ENCODE peak calls at places on chromosomes 5 and 9, in ten cellular contexts. One of them, this sample, is unnamed.

GRCh38 chr5:171855798-171856772 is 70.5 kb downstream of the SMIM23 start:
- DNase-seq in endothelial cell: no peak
- DNase-seq in cardiac muscle cell: no peak
- DNase-seq in GM20000: no peak
- DNase-seq in GM12878: no peak
- DNase-seq in nephron progenitor cell: no peak
- DNase-seq in ovary: no peak
- DNase-seq in mammary epithelial cell: no peak
- DNase-seq in lower lobe of right lung: no peak
- DNase-seq in tibial artery: no peak
- DNase-seq in this sample: no peak

GRCh38 chr5:170920196-170920595 is 58.4 kb downstream of the RANBP17 start:
- DNase-seq in endothelial cell: no peak
- DNase-seq in cardiac muscle cell: no peak
- DNase-seq in GM20000: no peak
- DNase-seq in GM12878: no peak
- DNase-seq in nephron progenitor cell: no peak
- DNase-seq in ovary: no peak
- DNase-seq in mammary epithelial cell: peak
- DNase-seq in lower lobe of right lung: no peak
- DNase-seq in tibial artery: no peak
- DNase-seq in this sample: no peak

GRCh38 chr5:83965431-83965830 is 244.8 kb upstream of the HAPLN1 start:
- DNase-seq in endothelial cell: no peak
- DNase-seq in cardiac muscle cell: no peak
- DNase-seq in GM20000: no peak
- DNase-seq in GM12878: no peak
- DNase-seq in nephron progenitor cell: no peak
- DNase-seq in ovary: no peak
- DNase-seq in mammary epithelial cell: no peak
- DNase-seq in lower lobe of right lung: no peak
- DNase-seq in tibial artery: no peak
- DNase-seq in this sample: no peak

GRCh38 chr5:8012131-8012977 is 143.4 kb downstream of the MTRR start:
- DNase-seq in endothelial cell: no peak
- DNase-seq in cardiac muscle cell: no peak
- DNase-seq in GM20000: no peak
- DNase-seq in GM12878: no peak
- DNase-seq in nephron progenitor cell: no peak
- DNase-seq in ovary: no peak
- DNase-seq in mammary epithelial cell: no peak
- DNase-seq in lower lobe of right lung: no peak
- DNase-seq in tibial artery: no peak
- DNase-seq in this sample: peak

GRCh38 chr5:76376141-76376900 is 26.8 kb upstream of the IQGAP2 start:
- DNase-seq in endothelial cell: no peak
- DNase-seq in cardiac muscle cell: no peak
- DNase-seq in GM20000: no peak
- DNase-seq in GM12878: no peak
- DNase-seq in nephron progenitor cell: no peak
- DNase-seq in ovary: no peak
- DNase-seq in mammary epithelial cell: peak
- DNase-seq in lower lobe of right lung: no peak
- DNase-seq in tibial artery: no peak
- DNase-seq in this sample: no peak

GRCh38 chr9:130927995-130928900 is 10.8 kb downstream of the FIBCD1 start:
- DNase-seq in endothelial cell: no peak
- DNase-seq in cardiac muscle cell: no peak
- DNase-seq in GM20000: peak
- DNase-seq in GM12878: peak
- DNase-seq in nephron progenitor cell: peak
- DNase-seq in ovary: no peak
- DNase-seq in mammary epithelial cell: peak
- DNase-seq in lower lobe of right lung: no peak
- DNase-seq in tibial artery: no peak
- DNase-seq in this sample: peak

GRCh38 chr9:80842383-80842782 is 847.0 kb downstream of the TLE1 start:
- DNase-seq in endothelial cell: no peak
- DNase-seq in cardiac muscle cell: no peak
- DNase-seq in GM20000: no peak
- DNase-seq in GM12878: no peak
- DNase-seq in nephron progenitor cell: no peak
- DNase-seq in ovary: no peak
- DNase-seq in mammary epithelial cell: no peak
- DNase-seq in lower lobe of right lung: no peak
- DNase-seq in tibial artery: no peak
- DNase-seq in this sample: no peak

GRCh38 chr9:132739705-132740310 is 69.5 kb downstream of the GTF3C4 start:
- DNase-seq in endothelial cell: no peak
- DNase-seq in cardiac muscle cell: no peak
- DNase-seq in GM20000: no peak
- DNase-seq in GM12878: no peak
- DNase-seq in nephron progenitor cell: no peak
- DNase-seq in ovary: no peak
- DNase-seq in mammary epithelial cell: no peak
- DNase-seq in lower lobe of right lung: no peak
- DNase-seq in tibial artery: peak
- DNase-seq in this sample: no peak

GRCh38 chr9:135905380-135906282 is 1.7 kb downstream of the CAMSAP1 start:
- DNase-seq in endothelial cell: no peak
- DNase-seq in cardiac muscle cell: no peak
- DNase-seq in GM20000: no peak
- DNase-seq in GM12878: no peak
- DNase-seq in nephron progenitor cell: no peak
- DNase-seq in ovary: peak
- DNase-seq in mammary epithelial cell: peak
- DNase-seq in lower lobe of right lung: peak
- DNase-seq in tibial artery: no peak
- DNase-seq in this sample: no peak

GRCh38 chr9:101307041-101307440 is 77.8 kb downstream of the BAAT start:
- DNase-seq in endothelial cell: no peak
- DNase-seq in cardiac muscle cell: no peak
- DNase-seq in GM20000: no peak
- DNase-seq in GM12878: no peak
- DNase-seq in nephron progenitor cell: no peak
- DNase-seq in ovary: no peak
- DNase-seq in mammary epithelial cell: peak
- DNase-seq in lower lobe of right lung: no peak
- DNase-seq in tibial artery: no peak
- DNase-seq in this sample: no peak

GRCh38 chr9:131469369-131469768 is 33.3 kb upstream of the POMT1 start:
- DNase-seq in endothelial cell: no peak
- DNase-seq in cardiac muscle cell: no peak
- DNase-seq in GM20000: no peak
- DNase-seq in GM12878: no peak
- DNase-seq in nephron progenitor cell: no peak
- DNase-seq in ovary: no peak
- DNase-seq in mammary epithelial cell: no peak
- DNase-seq in lower lobe of right lung: no peak
- DNase-seq in tibial artery: peak
- DNase-seq in this sample: no peak

GRCh38 chr5:78331523-78332080 is 28.8 kb upstream of the SCAMP1 start:
- DNase-seq in endothelial cell: no peak
- DNase-seq in cardiac muscle cell: no peak
- DNase-seq in GM20000: no peak
- DNase-seq in GM12878: no peak
- DNase-seq in nephron progenitor cell: no peak
- DNase-seq in ovary: no peak
- DNase-seq in mammary epithelial cell: no peak
- DNase-seq in lower lobe of right lung: no peak
- DNase-seq in tibial artery: no peak
- DNase-seq in this sample: no peak

GRCh38 chr9:136726631-136727191 is 14.3 kb downstream of the DIPK1B start:
- DNase-seq in endothelial cell: no peak
- DNase-seq in cardiac muscle cell: no peak
- DNase-seq in GM20000: peak
- DNase-seq in GM12878: peak
- DNase-seq in nephron progenitor cell: no peak
- DNase-seq in ovary: no peak
- DNase-seq in mammary epithelial cell: peak
- DNase-seq in lower lobe of right lung: no peak
- DNase-seq in tibial artery: no peak
- DNase-seq in this sample: peak

GRCh38 chr9:99105152-99106043 is 485 bp downstream of the TGFBR1 start:
- DNase-seq in endothelial cell: peak
- DNase-seq in cardiac muscle cell: peak
- DNase-seq in GM20000: peak
- DNase-seq in GM12878: no peak
- DNase-seq in nephron progenitor cell: peak
- DNase-seq in ovary: peak
- DNase-seq in mammary epithelial cell: peak
- DNase-seq in lower lobe of right lung: peak
- DNase-seq in tibial artery: peak
- DNase-seq in this sample: peak

GRCh38 chr9:108565651-108566378 is 290.0 kb downstream of the ACTL7B start:
- DNase-seq in endothelial cell: peak
- DNase-seq in cardiac muscle cell: peak
- DNase-seq in GM20000: peak
- DNase-seq in GM12878: peak
- DNase-seq in nephron progenitor cell: peak
- DNase-seq in ovary: peak
- DNase-seq in mammary epithelial cell: peak
- DNase-seq in lower lobe of right lung: no peak
- DNase-seq in tibial artery: peak
- DNase-seq in this sample: peak

GRCh38 chr5:38506302-38506701 is 50.1 kb downstream of the LIFR start:
- DNase-seq in endothelial cell: no peak
- DNase-seq in cardiac muscle cell: no peak
- DNase-seq in GM20000: no peak
- DNase-seq in GM12878: no peak
- DNase-seq in nephron progenitor cell: no peak
- DNase-seq in ovary: no peak
- DNase-seq in mammary epithelial cell: no peak
- DNase-seq in lower lobe of right lung: no peak
- DNase-seq in tibial artery: no peak
- DNase-seq in this sample: no peak
- TF ChIP-seq CTCF in endothelial cell: no peak
- TF ChIP-seq CTCF in cardiac muscle cell: no peak
- TF ChIP-seq CTCF in GM20000: no peak
- TF ChIP-seq CTCF in GM12878: no peak
- TF ChIP-seq CTCF in nephron progenitor cell: no peak
- TF ChIP-seq CTCF in ovary: no peak
- TF ChIP-seq CTCF in mammary epithelial cell: no peak
- TF ChIP-seq CTCF in lower lobe of right lung: no peak
- TF ChIP-seq CTCF in tibial artery: no peak
- TF ChIP-seq CTCF in this sample: no peak

GRCh38 chr5:105304859-105305258 is 1742.3 kb upstream of the NUDT12 start:
- DNase-seq in endothelial cell: no peak
- DNase-seq in cardiac muscle cell: no peak
- DNase-seq in GM20000: no peak
- DNase-seq in GM12878: no peak
- DNase-seq in nephron progenitor cell: no peak
- DNase-seq in ovary: no peak
- DNase-seq in mammary epithelial cell: no peak
- DNase-seq in lower lobe of right lung: no peak
- DNase-seq in tibial artery: no peak
- DNase-seq in this sample: no peak
- TF ChIP-seq CTCF in endothelial cell: peak
- TF ChIP-seq CTCF in cardiac muscle cell: no peak
- TF ChIP-seq CTCF in GM20000: no peak
- TF ChIP-seq CTCF in GM12878: no peak
- TF ChIP-seq CTCF in nephron progenitor cell: peak
- TF ChIP-seq CTCF in ovary: no peak
- TF ChIP-seq CTCF in mammary epithelial cell: no peak
- TF ChIP-seq CTCF in lower lobe of right lung: no peak
- TF ChIP-seq CTCF in tibial artery: no peak
- TF ChIP-seq CTCF in this sample: peak

GRCh38 chr9:76718166-76718565 is 46.1 kb upstream of the PCA3 start:
- DNase-seq in endothelial cell: no peak
- DNase-seq in cardiac muscle cell: no peak
- DNase-seq in GM20000: no peak
- DNase-seq in GM12878: no peak
- DNase-seq in nephron progenitor cell: no peak
- DNase-seq in ovary: no peak
- DNase-seq in mammary epithelial cell: no peak
- DNase-seq in lower lobe of right lung: no peak
- DNase-seq in tibial artery: no peak
- DNase-seq in this sample: no peak
- TF ChIP-seq CTCF in endothelial cell: no peak
- TF ChIP-seq CTCF in cardiac muscle cell: no peak
- TF ChIP-seq CTCF in GM20000: no peak
- TF ChIP-seq CTCF in GM12878: no peak
- TF ChIP-seq CTCF in nephron progenitor cell: no peak
- TF ChIP-seq CTCF in ovary: no peak
- TF ChIP-seq CTCF in mammary epithelial cell: no peak
- TF ChIP-seq CTCF in lower lobe of right lung: no peak
- TF ChIP-seq CTCF in tibial artery: no peak
- TF ChIP-seq CTCF in this sample: peak

GRCh38 chr9:88658311-88658822 is 123.4 kb downstream of the NXNL2 start:
- DNase-seq in endothelial cell: no peak
- DNase-seq in cardiac muscle cell: no peak
- DNase-seq in GM20000: no peak
- DNase-seq in GM12878: no peak
- DNase-seq in nephron progenitor cell: no peak
- DNase-seq in ovary: peak
- DNase-seq in mammary epithelial cell: peak
- DNase-seq in lower lobe of right lung: no peak
- DNase-seq in tibial artery: no peak
- DNase-seq in this sample: peak

GRCh38 chr9:88659126-88659525 is 124.1 kb downstream of the NXNL2 start:
- DNase-seq in endothelial cell: no peak
- DNase-seq in cardiac muscle cell: no peak
- DNase-seq in GM20000: no peak
- DNase-seq in GM12878: no peak
- DNase-seq in nephron progenitor cell: no peak
- DNase-seq in ovary: no peak
- DNase-seq in mammary epithelial cell: peak
- DNase-seq in lower lobe of right lung: no peak
- DNase-seq in tibial artery: no peak
- DNase-seq in this sample: no peak

GRCh38 chr9:88660611-88661010 is 125.6 kb downstream of the NXNL2 start:
- DNase-seq in endothelial cell: peak
- DNase-seq in cardiac muscle cell: peak
- DNase-seq in GM20000: no peak
- DNase-seq in GM12878: no peak
- DNase-seq in nephron progenitor cell: no peak
- DNase-seq in ovary: no peak
- DNase-seq in mammary epithelial cell: peak
- DNase-seq in lower lobe of right lung: no peak
- DNase-seq in tibial artery: no peak
- DNase-seq in this sample: peak

GRCh38 chr9:88663766-88664419 is 128.9 kb downstream of the NXNL2 start:
- DNase-seq in endothelial cell: no peak
- DNase-seq in cardiac muscle cell: no peak
- DNase-seq in GM20000: no peak
- DNase-seq in GM12878: no peak
- DNase-seq in nephron progenitor cell: no peak
- DNase-seq in ovary: no peak
- DNase-seq in mammary epithelial cell: no peak
- DNase-seq in lower lobe of right lung: no peak
- DNase-seq in tibial artery: no peak
- DNase-seq in this sample: no peak

DNA sequence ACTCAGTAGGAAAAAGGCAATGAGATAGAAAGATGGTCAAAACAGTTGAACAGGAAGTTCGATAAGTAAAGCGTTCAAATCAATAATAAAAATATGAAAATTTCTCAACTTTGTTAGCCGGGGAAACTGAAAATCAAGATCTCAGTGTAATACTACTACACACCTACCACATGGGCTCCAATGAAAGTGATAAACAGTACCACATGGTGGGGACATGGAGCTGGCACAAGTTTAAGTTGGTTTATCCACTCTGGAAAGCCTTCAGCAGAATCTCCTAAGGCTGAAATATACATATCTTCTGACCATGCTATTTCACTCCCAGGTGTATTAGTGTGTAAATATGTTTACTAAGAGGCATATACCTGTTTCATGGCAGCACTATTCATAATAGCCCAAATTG is 126.8 kb downstream of the NXNL2 start:
- DNase-seq in endothelial cell: no peak
- DNase-seq in cardiac muscle cell: no peak
- DNase-seq in GM20000: no peak
- DNase-seq in GM12878: no peak
- DNase-seq in nephron progenitor cell: no peak
- DNase-seq in ovary: no peak
- DNase-seq in mammary epithelial cell: peak
- DNase-seq in lower lobe of right lung: no peak
- DNase-seq in tibial artery: no peak
- DNase-seq in this sample: no peak
- TF ChIP-seq CTCF in endothelial cell: no peak
- TF ChIP-seq CTCF in cardiac muscle cell: peak
- TF ChIP-seq CTCF in GM20000: no peak
- TF ChIP-seq CTCF in GM12878: no peak
- TF ChIP-seq CTCF in nephron progenitor cell: no peak
- TF ChIP-seq CTCF in ovary: no peak
- TF ChIP-seq CTCF in mammary epithelial cell: no peak
- TF ChIP-seq CTCF in lower lobe of right lung: no peak
- TF ChIP-seq CTCF in tibial artery: no peak
- TF ChIP-seq CTCF in this sample: peak